ENCODE peak calls at places on chromosome X, in six cellular contexts. O is AG09319; S is fibroblast of pulmonary artery; K is CD4-positive, alpha-beta T cell; I is osteoblast; E is HuH-7.5. M is an unnamed sample.

GRCh38 chrX:36957425-36958328 is 50.5 kb upstream of the FAM47C start:
- DNase-seq in O (no peak), S (no peak), K (no peak), I (peak), E (no peak), M (no peak)

GRCh38 chrX:132092439-132093065 is 35.3 kb downstream of the FRMD7 start:
- DNase-seq in O (peak), S (peak), K (peak), I (peak), E (peak), M (peak)

GRCh38 chrX:40539214-40540142 is 41.3 kb upstream of the ATP6AP2 start:
- DNase-seq in O (peak), S (peak), K (peak), I (peak), E (no peak), M (no peak)

GRCh38 chrX:149962010-149962409 is 23.7 kb upstream of the EOLA2 start:
- DNase-seq in O (no peak), S (no peak), K (no peak), I (no peak), E (no peak), M (no peak)

GRCh38 chrX:114611018-114611619 is 27.2 kb downstream of the HTR2C start:
- DNase-seq in O (peak), S (peak), K (no peak), I (peak), E (no peak), M (no peak)

GRCh38 chrX:15525664-15526416 is 25.2 kb downstream of the BMX start:
- DNase-seq in O (no peak), S (no peak), K (no peak), I (no peak), E (no peak), M (no peak)

GRCh38 chrX:23980063-23980462 is 46.9 kb downstream of the KLHL15 start:
- DNase-seq in O (no peak), S (no peak), K (no peak), I (no peak), E (no peak), M (no peak)

GRCh38 chrX:24153175-24153795 is 3.8 kb downstream of the ZFX start:
- DNase-seq in O (no peak), S (no peak), K (no peak), I (peak), E (no peak), M (no peak)

GRCh38 chrX:22063284-22063683 is 31.2 kb downstream of the PHEX start:
- DNase-seq in O (no peak), S (peak), K (no peak), I (no peak), E (no peak), M (no peak)

GRCh38 chrX:85503258-85504158 is 124.0 kb upstream of the POF1B start:
- DNase-seq in O (no peak), S (no peak), K (no peak), I (no peak), E (no peak), M (no peak)

GRCh38 chrX:23803931-23804381 is 21.0 kb downstream of the SAT1 start:
- DNase-seq in O (no peak), S (peak), K (no peak), I (peak), E (no peak), M (no peak)

GRCh38 chrX:96682516-96682915 is 2.1 kb upstream of the DIAPH2 start:
- DNase-seq in O (no peak), S (no peak), K (no peak), I (no peak), E (no peak), M (no peak)

GRCh38 chrX:119756926-119757635 is 1.3 kb upstream of the SOWAHD start:
- DNase-seq in O (no peak), S (no peak), K (no peak), I (peak), E (no peak), M (no peak)

M was measured in brain pericyte.